ENCODE peak calls at places on chromosomes 4 and X, in eight cellular contexts. P is NCI-H82; C is left cardiac atrium; O is head of caudate nucleus; T is activated CD4-positive, alpha-beta T cell treated with anti-CD3 and anti-CD28 coated beads, Interleukin-2, amount 10 ng/mL, durations not matched to agents 7 days and 5 days; W is effector CD4-positive, alpha-beta T cell; L is RWPE1; D is C1 segment of cervical spinal cord. Y is an unnamed sample.

GRCh38 chrX:153969904-153970397 is 1.7 kb downstream of the HCFC1 start:
- DNase-seq in P (no peak), C (no peak), O (peak; percentile 71), T (no peak), W (no peak), L (no peak), D (peak; percentile 49), Y (no peak)

GRCh38 chr4:653831-654525 is 20.1 kb downstream of the ATP5ME start:
- DNase-seq in P (no peak), C (no peak), O (no peak), T (no peak), W (no peak), L (no peak), D (no peak), Y (no peak)

GRCh38 chr4:159227984-159228383 is 125.1 kb downstream of the RAPGEF2 start:
- DNase-seq in P (no peak), C (peak; percentile 84), O (peak; percentile 64), T (no peak), W (no peak), L (peak; percentile 46), D (peak; percentile 44), Y (no peak)

GRCh38 chr4:124931050-124931449 is 218.5 kb upstream of the ANKRD50 start:
- DNase-seq in P (no peak), C (no peak), O (no peak), T (no peak), W (no peak), L (no peak), D (no peak), Y (no peak)

GRCh38 chr4:6064383-6064782 is 46.2 kb upstream of the C4orf50 start:
- DNase-seq in P (no peak), C (no peak), O (no peak), T (no peak), W (no peak), L (no peak), D (no peak), Y (no peak)

GRCh38 chr4:138401330-138401729 is 159.2 kb upstream of the SLC7A11 start:
- DNase-seq in P (peak; percentile 27), C (peak; percentile 32), O (no peak), T (no peak), W (no peak), L (no peak), D (no peak), Y (no peak)

GRCh38 chrX:120144178-120144844 is 14.1 kb upstream of the RHOXF2 start:
- DNase-seq in P (no peak), C (no peak), O (no peak), T (no peak), W (no peak), L (no peak), D (no peak), Y (no peak)

GRCh38 chr4:6275351-6275750 is 5.7 kb downstream of the WFS1 start:
- DNase-seq in P (no peak), C (no peak), O (no peak), T (no peak), W (no peak), L (no peak), D (no peak), Y (no peak)

GRCh38 chrX:14753436-14753835 is 119.4 kb downstream of the FANCB start:
- DNase-seq in P (no peak), C (no peak), O (no peak), T (no peak), W (no peak), L (no peak), D (no peak), Y (no peak)

GRCh38 chr4:8866828-8867623 is 4.6 kb downstream of the HMX1 start:
- DNase-seq in P (no peak), C (no peak), O (no peak), T (no peak), W (no peak), L (no peak), D (no peak), Y (no peak)

GRCh38 chr4:17657849-17658248 is 43.4 kb downstream of the MED28 start:
- DNase-seq in P (no peak), C (no peak), O (no peak), T (no peak), W (no peak), L (no peak), D (no peak), Y (no peak)

GRCh38 chr4:125043453-125043852 is 271.3 kb upstream of the FAT4 start:
- DNase-seq in P (no peak), C (no peak), O (no peak), T (no peak), W (no peak), L (no peak), D (no peak), Y (no peak)

GRCh38 chr4:55030606-55031005 is 94.8 kb downstream of the KDR start:
- DNase-seq in P (peak; percentile 95), C (no peak), O (no peak), T (no peak), W (no peak), L (no peak), D (no peak), Y (no peak)

GRCh38 chr4:10180603-10180926 is 64.0 kb upstream of the WDR1 start:
- DNase-seq in P (no peak), C (no peak), O (no peak), T (no peak), W (no peak), L (no peak), D (no peak), Y (no peak)

GRCh38 chr4:118904935-118905334 is 16.3 kb downstream of the SYNPO2 start:
- DNase-seq in P (peak; percentile 33), C (no peak), O (no peak), T (no peak), W (no peak), L (no peak), D (no peak), Y (no peak)

GRCh38 chr4:38753021-38753806 is 29.6 kb downstream of the TLR10 start:
- DNase-seq in P (peak; percentile 8), C (peak; percentile 88), O (peak; percentile 49), T (no peak), W (no peak), L (peak; percentile 73), D (peak; percentile 16), Y (no peak)

GRCh38 chr4:45155081-45155777 is 428.9 kb upstream of the GNPDA2 start:
- DNase-seq in P (no peak), C (no peak), O (no peak), T (no peak), W (no peak), L (no peak), D (no peak), Y (no peak)

GRCh38 chrX:115339441-115340025 is 50.0 kb downstream of the LUZP4 start:
- DNase-seq in P (no peak), C (no peak), O (no peak), T (no peak), W (no peak), L (no peak), D (no peak), Y (no peak)

GRCh38 chr4:47570816-47571215 is 85.7 kb downstream of the ATP10D start:
- DNase-seq in P (no peak), C (no peak), O (no peak), T (no peak), W (no peak), L (no peak), D (no peak), Y (no peak)

GRCh38 chr4:48963042-48963679 is 22.9 kb upstream of the CWH43 start:
- DNase-seq in P (peak; percentile 91), C (peak; percentile 72), O (peak; percentile 85), T (peak; percentile 88), W (peak; percentile 72), L (peak; percentile 66), D (peak; percentile 3), Y (peak; percentile 77)

GRCh38 chrX:15143825-15144121 is 126.1 kb downstream of the ASB9 start:
- DNase-seq in P (peak; percentile 18), C (no peak), O (no peak), T (no peak), W (no peak), L (no peak), D (no peak), Y (no peak)

GRCh38 chr4:182263562-182263961 is 20.4 kb downstream of the TENM3 start:
- DNase-seq in P (peak; percentile 19), C (no peak), O (no peak), T (no peak), W (no peak), L (no peak), D (no peak), Y (no peak)

GRCh38 chr4:121651597-121651996 is 45.2 kb downstream of the ANXA5 start:
- DNase-seq in P (no peak), C (no peak), O (no peak), T (no peak), W (no peak), L (no peak), D (no peak), Y (no peak)

GRCh38 chr4:129230836-129231235 is 134.9 kb downstream of the C4orf33 start:
- DNase-seq in P (peak; percentile 81), C (no peak), O (no peak), T (no peak), W (no peak), L (no peak), D (no peak), Y (no peak)

GRCh38 chrX:149370097-149370496 is 135.0 kb downstream of the IDS start:
- DNase-seq in P (no peak), C (no peak), O (no peak), T (no peak), W (no peak), L (no peak), D (no peak), Y (no peak)

GRCh38 chr4:128830906-128831525 is 21.5 kb downstream of the JADE1 start:
- DNase-seq in P (no peak), C (no peak), O (no peak), T (no peak), W (no peak), L (no peak), D (no peak), Y (no peak)

GRCh38 chr4:151389316-151389715 is 19.7 kb upstream of the FHIP1A start:
- DNase-seq in P (no peak), C (no peak), O (no peak), T (no peak), W (no peak), L (no peak), D (no peak), Y (no peak)

GRCh38 chrX:83658731-83659130 is 150.6 kb downstream of the POU3F4 start:
- DNase-seq in P (peak; percentile 50), C (no peak), O (no peak), T (no peak), W (no peak), L (no peak), D (no peak), Y (no peak)

GRCh38 chr4:37970702-37971101 is 10.5 kb downstream of the PTTG2 start:
- DNase-seq in P (peak; percentile 11), C (peak; percentile 78), O (peak; percentile 35), T (peak; percentile 40), W (peak; percentile 45), L (peak; percentile 46), D (peak; percentile 7), Y (peak; percentile 57)

GRCh38 chr4:73869130-73870055 is at the start of gene CXCL1:
- DNase-seq in P (peak; percentile 25), C (peak; percentile 72), O (peak; percentile 59), T (no peak), W (no peak), L (peak; percentile 14), D (no peak), Y (no peak)

GRCh38 chr4:175850240-175850639 is 38.2 kb upstream of the GPM6A start:
- DNase-seq in P (no peak), C (no peak), O (no peak), T (no peak), W (no peak), L (no peak), D (no peak), Y (no peak)

GRCh38 chr4:187333151-187333550 is 609.5 kb upstream of the FAT1 start:
- DNase-seq in P (no peak), C (no peak), O (no peak), T (no peak), W (no peak), L (peak; percentile 13), D (no peak), Y (no peak)

GRCh38 chr4:77120888-77121508 is 36.0 kb upstream of the CCNG2 start:
- DNase-seq in P (peak; percentile 6), C (no peak), O (no peak), T (no peak), W (no peak), L (no peak), D (no peak), Y (no peak)

GRCh38 chrX:71671043-71671829 is 3.9 kb downstream of the LOC101059915 start:
- DNase-seq in P (no peak), C (no peak), O (no peak), T (no peak), W (no peak), L (no peak), D (no peak), Y (no peak)